ENCODE peak calls at places on chromosomes 5 and 9, in eight cellular contexts. One of them, this sample, is unnamed.

GRCh38 chr5:64859881-64860280 is 91.2 kb downstream of the CWC27 start:
- DNase-seq in stimulated activated CD4-positive, alpha-beta T cell treated with anti-CD3 and anti-CD28 coated beads, Interleukin-2, amount 100 ng/mL, for 48 hours: no peak
- DNase-seq in neural progenitor cell: no peak
- DNase-seq in HEK293T: no peak
- DNase-seq in omental fat pad: no peak
- DNase-seq in GM12892: no peak
- DNase-seq in frontal cortex: no peak
- DNase-seq in kidney tubule cell: no peak
- DNase-seq in this sample: no peak

GRCh38 chr5:173715607-173716006 is 99.2 kb upstream of the BOD1 start:
- DNase-seq in HEK293T: no peak
- DNase-seq in neural progenitor cell: no peak
- DNase-seq in omental fat pad: no peak
- DNase-seq in frontal cortex: no peak
- DNase-seq in GM12892: no peak
- DNase-seq in kidney tubule cell: no peak
- DNase-seq in stimulated activated CD4-positive, alpha-beta T cell treated with anti-CD3 and anti-CD28 coated beads, Interleukin-2, amount 100 ng/mL, for 48 hours: no peak
- DNase-seq in this sample: no peak

GRCh38 chr5:59312223-59312622 is 581.3 kb downstream of the PDE4D start:
- DNase-seq in frontal cortex: no peak
- DNase-seq in GM12892: no peak
- DNase-seq in HEK293T: no peak
- DNase-seq in stimulated activated CD4-positive, alpha-beta T cell treated with anti-CD3 and anti-CD28 coated beads, Interleukin-2, amount 100 ng/mL, for 48 hours: no peak
- DNase-seq in kidney tubule cell: no peak
- DNase-seq in omental fat pad: no peak
- DNase-seq in neural progenitor cell: no peak
- DNase-seq in this sample: no peak

GRCh38 chr5:80054682-80055081 is 19.5 kb downstream of the THBS4 start:
- DNase-seq in omental fat pad: no peak
- DNase-seq in stimulated activated CD4-positive, alpha-beta T cell treated with anti-CD3 and anti-CD28 coated beads, Interleukin-2, amount 100 ng/mL, for 48 hours: no peak
- DNase-seq in HEK293T: no peak
- DNase-seq in GM12892: no peak
- DNase-seq in frontal cortex: no peak
- DNase-seq in neural progenitor cell: no peak
- DNase-seq in kidney tubule cell: peak; percentile 72
- DNase-seq in this sample: peak; percentile 43

GRCh38 chr9:19922476-19923118 is 133.8 kb upstream of the SLC24A2 start:
- DNase-seq in omental fat pad: no peak
- DNase-seq in stimulated activated CD4-positive, alpha-beta T cell treated with anti-CD3 and anti-CD28 coated beads, Interleukin-2, amount 100 ng/mL, for 48 hours: no peak
- DNase-seq in neural progenitor cell: peak; percentile 87
- DNase-seq in kidney tubule cell: peak; percentile 63
- DNase-seq in GM12892: no peak
- DNase-seq in HEK293T: peak; percentile 81
- DNase-seq in frontal cortex: peak; percentile 38
- DNase-seq in this sample: peak; percentile 72

GRCh38 chr9:91781906-91782305 is 168.1 kb downstream of the ROR2 start:
- DNase-seq in stimulated activated CD4-positive, alpha-beta T cell treated with anti-CD3 and anti-CD28 coated beads, Interleukin-2, amount 100 ng/mL, for 48 hours: no peak
- DNase-seq in HEK293T: no peak
- DNase-seq in omental fat pad: no peak
- DNase-seq in kidney tubule cell: no peak
- DNase-seq in neural progenitor cell: no peak
- DNase-seq in frontal cortex: no peak
- DNase-seq in GM12892: no peak
- DNase-seq in this sample: no peak

GRCh38 chr9:35930990-35931389 is 21.7 kb downstream of the SPAAR start:
- DNase-seq in stimulated activated CD4-positive, alpha-beta T cell treated with anti-CD3 and anti-CD28 coated beads, Interleukin-2, amount 100 ng/mL, for 48 hours: no peak
- DNase-seq in frontal cortex: no peak
- DNase-seq in HEK293T: no peak
- DNase-seq in omental fat pad: no peak
- DNase-seq in GM12892: no peak
- DNase-seq in kidney tubule cell: no peak
- DNase-seq in neural progenitor cell: no peak
- DNase-seq in this sample: no peak

GRCh38 chr5:172616730-172617129 is 24.3 kb upstream of the NEURL1B start:
- DNase-seq in neural progenitor cell: no peak
- DNase-seq in GM12892: no peak
- DNase-seq in HEK293T: no peak
- DNase-seq in omental fat pad: no peak
- DNase-seq in stimulated activated CD4-positive, alpha-beta T cell treated with anti-CD3 and anti-CD28 coated beads, Interleukin-2, amount 100 ng/mL, for 48 hours: no peak
- DNase-seq in kidney tubule cell: no peak
- DNase-seq in frontal cortex: no peak
- DNase-seq in this sample: peak; percentile 69

GRCh38 chr5:177232761-177233160 is 70.8 kb downstream of the RAB24 start:
- DNase-seq in omental fat pad: no peak
- DNase-seq in stimulated activated CD4-positive, alpha-beta T cell treated with anti-CD3 and anti-CD28 coated beads, Interleukin-2, amount 100 ng/mL, for 48 hours: no peak
- DNase-seq in HEK293T: no peak
- DNase-seq in GM12892: no peak
- DNase-seq in frontal cortex: no peak
- DNase-seq in neural progenitor cell: no peak
- DNase-seq in kidney tubule cell: peak; percentile 65
- DNase-seq in this sample: peak; percentile 35

GRCh38 chr5:82163459-82164108 is 114.6 kb downstream of the RPS23 start:
- DNase-seq in frontal cortex: no peak
- DNase-seq in GM12892: no peak
- DNase-seq in stimulated activated CD4-positive, alpha-beta T cell treated with anti-CD3 and anti-CD28 coated beads, Interleukin-2, amount 100 ng/mL, for 48 hours: no peak
- DNase-seq in kidney tubule cell: peak; percentile 79
- DNase-seq in neural progenitor cell: no peak
- DNase-seq in HEK293T: no peak
- DNase-seq in omental fat pad: no peak
- DNase-seq in this sample: no peak

GRCh38 chr9:137293482-137294090 is 8.5 kb downstream of the NRARP start:
- DNase-seq in frontal cortex: no peak
- DNase-seq in kidney tubule cell: peak; percentile 35
- DNase-seq in neural progenitor cell: no peak
- DNase-seq in HEK293T: no peak
- DNase-seq in stimulated activated CD4-positive, alpha-beta T cell treated with anti-CD3 and anti-CD28 coated beads, Interleukin-2, amount 100 ng/mL, for 48 hours: no peak
- DNase-seq in GM12892: no peak
- DNase-seq in omental fat pad: no peak
- DNase-seq in this sample: no peak

GRCh38 chr9:5743109-5743508 is 89.8 kb downstream of the ERMP1 start:
- DNase-seq in neural progenitor cell: no peak
- DNase-seq in omental fat pad: no peak
- DNase-seq in HEK293T: no peak
- DNase-seq in GM12892: no peak
- DNase-seq in frontal cortex: no peak
- DNase-seq in kidney tubule cell: no peak
- DNase-seq in stimulated activated CD4-positive, alpha-beta T cell treated with anti-CD3 and anti-CD28 coated beads, Interleukin-2, amount 100 ng/mL, for 48 hours: no peak
- DNase-seq in this sample: no peak

GRCh38 chr5:107557051-107557658 is 113.6 kb downstream of the EFNA5 start:
- DNase-seq in GM12892: no peak
- DNase-seq in HEK293T: peak; percentile 35
- DNase-seq in neural progenitor cell: no peak
- DNase-seq in frontal cortex: no peak
- DNase-seq in stimulated activated CD4-positive, alpha-beta T cell treated with anti-CD3 and anti-CD28 coated beads, Interleukin-2, amount 100 ng/mL, for 48 hours: no peak
- DNase-seq in omental fat pad: no peak
- DNase-seq in kidney tubule cell: peak; percentile 93
- DNase-seq in this sample: peak; percentile 18

This sample was measured in brain microvascular endothelial cell.